ENCODE peak calls at places on chromosome 5, in four cellular contexts. B is fibroblast of the aortic adventitia; H is NCI-H1105; J is stimulated activated CD4-positive, alpha-beta T cell treated with anti-CD3 and anti-CD28 coated beads, Interleukin-1b, Interleukin-23, amount 100 ng/mL, for 4 hours. V is an unnamed sample.

GRCh38 chr5:134227259-134227658 is 1.4 kb upstream of the PPP2CA start:
- DNase-seq in H (peak), B (peak), J (no peak), V (peak)

GRCh38 chr5:151051066-151051930 is 29.5 kb downstream of the TNIP1 start:
- DNase-seq in B (peak), J (peak), H (no peak), V (peak)

GRCh38 chr5:26847041-26847736 is 191.2 kb downstream of the CDH9 start:
- DNase-seq in H (no peak), J (no peak), B (no peak), V (no peak)

GRCh38 chr5:180608572-180609310 is 17.4 kb upstream of the SCGB3A1 start:
- DNase-seq in B (no peak), J (no peak), H (no peak), V (no peak)

GRCh38 chr5:85512896-85513295 is 1104.8 kb upstream of the COX7C start:
- DNase-seq in H (no peak), J (no peak), B (no peak), V (no peak)

GRCh38 chr5:102681403-102681983 is 73.6 kb upstream of the PAM start:
- DNase-seq in J (peak), B (peak), H (peak), V (peak)

GRCh38 chr5:111670826-111671492 is 86.0 kb downstream of the NREP start:
- DNase-seq in H (no peak), J (no peak), B (no peak), V (no peak)

GRCh38 chr5:23316060-23316591 is 191.3 kb upstream of the PRDM9 start:
- DNase-seq in J (no peak), H (no peak), B (no peak), V (no peak)

GRCh38 chr5:134491841-134492442 is 33.5 kb upstream of the JADE2 start:
- DNase-seq in B (no peak), J (no peak), H (no peak), V (no peak)

GRCh38 chr5:83701886-83702285 is 18.8 kb downstream of the HAPLN1 start:
- DNase-seq in J (no peak), B (peak), H (no peak), V (no peak)

GRCh38 chr5:156570615-156571014 is 243.7 kb downstream of the SGCD start:
- DNase-seq in H (no peak), J (no peak), B (no peak), V (no peak)

GRCh38 chr5:176844706-176845391 is 34.5 kb downstream of the UNC5A start:
- DNase-seq in B (no peak), H (no peak), J (no peak), V (no peak)

GRCh38 chr5:77852514-77853352 is 76.6 kb upstream of the TBCA start:
- DNase-seq in H (no peak), J (no peak), B (peak), V (peak)

GRCh38 chr5:66891184-66891925 is 295.2 kb downstream of the MAST4 start:
- DNase-seq in B (peak), H (no peak), J (no peak), V (peak)

GRCh38 chr5:155189981-155190380 is 176.4 kb downstream of the KIF4B start:
- DNase-seq in J (no peak), B (no peak), H (peak), V (no peak)